ENCODE peak calls at places on chromosome 5, in four cellular contexts. S is upper lobe of left lung, Y is A549, Z is stomach. U is an unnamed sample.

GRCh38 chr5:9956725-9957124 is 293.0 kb downstream of the ATPSCKMT start:
- DNase-seq in Y (no peak), Z (no peak), S (no peak), U (no peak)

GRCh38 chr5:76983468-76983867 is 30.6 kb downstream of the CRHBP start:
- DNase-seq in Y (peak), S (no peak), Z (no peak), U (no peak)

GRCh38 chr5:127312131-127312530 is 21.5 kb downstream of the MEGF10 start:
- DNase-seq in S (no peak), Y (no peak), Z (no peak), U (no peak)

GRCh38 chr5:112533315-112533867 is 114.3 kb upstream of the EPB41L4A start:
- DNase-seq in Y (peak), S (no peak), Z (no peak), U (no peak)

GRCh38 chr5:27402828-27403227 is 364.4 kb upstream of the CDH9 start:
- DNase-seq in Z (no peak), Y (no peak), S (no peak), U (no peak)

GRCh38 chr5:6905423-6905822 is 192.2 kb downstream of the TENT4A start:
- DNase-seq in Y (no peak), Z (no peak), S (no peak), U (no peak)

GRCh38 chr5:181188700-181189362 is 16.2 kb downstream of the TRIM7 start:
- DNase-seq in Y (peak), Z (peak), S (peak), U (peak)

GRCh38 chr5:96588551-96588950 is 73.6 kb upstream of the CAST start:
- DNase-seq in S (no peak), Z (no peak), Y (no peak), U (no peak)

GRCh38 chr5:127963931-127964330 is 119.6 kb upstream of the SLC12A2 start:
- DNase-seq in Z (no peak), S (no peak), Y (no peak), U (no peak)

DNA sequence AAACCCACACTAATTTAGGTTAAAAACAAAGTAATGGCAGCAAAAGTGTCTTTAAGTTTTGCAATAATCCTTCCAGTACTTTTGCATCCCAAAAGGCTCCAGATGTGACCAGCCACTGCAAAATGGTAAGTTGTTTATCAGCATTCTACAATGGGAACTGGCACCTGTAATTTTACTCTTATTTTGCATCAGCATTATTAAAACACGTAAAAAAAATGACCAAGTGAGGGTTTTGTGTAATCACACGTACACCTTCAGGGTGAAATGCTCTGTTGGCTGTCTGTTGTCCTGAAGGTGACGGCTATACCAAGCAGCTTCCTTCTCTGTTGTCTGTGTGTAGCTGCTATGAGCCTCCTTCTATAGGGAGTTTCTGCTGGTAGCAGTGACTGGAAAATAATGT is 36.9 kb upstream of the SSBP2 start:
- DNase-seq in S (peak), Z (peak), Y (peak), U (peak)
- TF ChIP-seq EP300 in S (no peak), Z (no peak), Y (no peak), U (no peak)

GRCh38 chr5:109413463-109413862 is 3.7 kb upstream of the PJA2 start:
- DNase-seq in Y (no peak), Z (peak), S (no peak), U (no peak)
- H3K27ac ChIP-seq in Y (no peak), Z (peak), S (no peak), U (no peak)

GRCh38 chr5:134873987-134874830 is at the start of gene TXNDC15:
- DNase-seq in S (peak), Y (peak), Z (peak), U (peak)
- TF ChIP-seq POLR2A in S (peak), Y (peak), Z (no peak), U (peak)

GRCh38 chr5:154374264-154374663 is 71.5 kb upstream of the SAP30L start:
- DNase-seq in Y (no peak), Z (no peak), S (no peak), U (no peak)

GRCh38 chr5:154376481-154376880 is 69.3 kb upstream of the SAP30L start:
- DNase-seq in S (no peak), Y (no peak), Z (no peak), U (no peak)

GRCh38 chr5:154375331-154376008 is 70.3 kb upstream of the SAP30L start:
- DNase-seq in Y (no peak), Z (no peak), S (no peak), U (no peak)

GRCh38 chr5:154371687-154372086 is 74.1 kb upstream of the SAP30L start:
- DNase-seq in Y (peak), Z (no peak), S (no peak), U (no peak)

DNA sequence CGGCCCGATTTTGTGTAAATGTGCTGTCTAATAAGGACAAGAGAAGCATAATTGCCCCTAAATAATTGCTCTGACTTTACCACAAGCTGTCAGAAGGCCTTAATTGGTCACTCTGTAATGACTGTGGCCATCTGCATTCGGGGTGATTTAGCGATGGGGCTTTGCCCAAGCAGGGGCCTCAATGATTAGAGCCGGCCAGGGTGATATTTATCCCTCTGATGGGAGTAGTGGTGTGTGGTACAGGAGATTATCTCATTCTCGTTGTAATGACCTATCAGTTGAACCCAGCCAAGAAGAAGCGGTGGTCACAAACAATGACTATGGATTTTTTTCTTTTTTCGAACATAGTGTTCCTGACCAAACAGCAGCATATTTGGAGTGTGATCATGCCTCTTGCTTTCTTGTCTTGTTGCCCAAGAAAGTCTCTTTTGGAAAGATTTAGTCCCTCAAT is 72.0 kb upstream of the SAP30L start:
- DNase-seq in S (no peak), Y (no peak), Z (no peak), U (no peak)
- TF ChIP-seq EP300 in S (no peak), Y (no peak), Z (no peak), U (no peak)

GRCh38 chr5:177325868-177326381 is 14.2 kb upstream of the MXD3 start:
- DNase-seq in S (no peak), Z (no peak), Y (no peak), U (no peak)
- H3K27ac ChIP-seq in S (no peak), Z (peak), Y (peak), U (no peak)